ENCODE peak calls at places on chromosomes 7 and 10, in seven cellular contexts. One of them, this sample, is unnamed.

GRCh38 chr7:22653981-22654380 is 73.0 kb upstream of the IL6 start:
- DNase-seq in H54: no peak
- DNase-seq in HT1080: no peak
- DNase-seq in GM03348: no peak
- DNase-seq in cardiac muscle cell: peak
- DNase-seq in stimulated activated CD4-positive, alpha-beta T cell treated with anti-CD3 and anti-CD28 coated beads, Interleukin-15, amount 100 ng/mL, for 24 hours: no peak
- DNase-seq in germinal center: no peak
- DNase-seq in this sample: no peak

GRCh38 chr7:43303740-43304241 is 191.3 kb downstream of the HECW1 start:
- DNase-seq in HT1080: peak
- DNase-seq in H54: no peak
- DNase-seq in germinal center: no peak
- DNase-seq in GM03348: no peak
- DNase-seq in cardiac muscle cell: peak
- DNase-seq in stimulated activated CD4-positive, alpha-beta T cell treated with anti-CD3 and anti-CD28 coated beads, Interleukin-15, amount 100 ng/mL, for 24 hours: peak
- DNase-seq in this sample: peak

GRCh38 chr7:157493776-157494175 is 157.0 kb downstream of the DNAJB6 start:
- DNase-seq in H54: no peak
- DNase-seq in GM03348: no peak
- DNase-seq in stimulated activated CD4-positive, alpha-beta T cell treated with anti-CD3 and anti-CD28 coated beads, Interleukin-15, amount 100 ng/mL, for 24 hours: no peak
- DNase-seq in HT1080: no peak
- DNase-seq in cardiac muscle cell: no peak
- DNase-seq in germinal center: no peak
- DNase-seq in this sample: no peak

GRCh38 chr7:2661096-2661449 is 26.9 kb upstream of the AMZ1 start:
- DNase-seq in germinal center: no peak
- DNase-seq in stimulated activated CD4-positive, alpha-beta T cell treated with anti-CD3 and anti-CD28 coated beads, Interleukin-15, amount 100 ng/mL, for 24 hours: no peak
- DNase-seq in cardiac muscle cell: no peak
- DNase-seq in H54: no peak
- DNase-seq in GM03348: no peak
- DNase-seq in HT1080: no peak
- DNase-seq in this sample: no peak

GRCh38 chr7:139777948-139778841 is at the start of gene HIPK2:
- DNase-seq in HT1080: peak
- DNase-seq in GM03348: peak
- DNase-seq in germinal center: peak
- DNase-seq in stimulated activated CD4-positive, alpha-beta T cell treated with anti-CD3 and anti-CD28 coated beads, Interleukin-15, amount 100 ng/mL, for 24 hours: peak
- DNase-seq in H54: peak
- DNase-seq in cardiac muscle cell: peak
- DNase-seq in this sample: peak

GRCh38 chr7:32150039-32150438 is 79.8 kb upstream of the PDE1C start:
- DNase-seq in germinal center: no peak
- DNase-seq in GM03348: no peak
- DNase-seq in H54: no peak
- DNase-seq in cardiac muscle cell: no peak
- DNase-seq in stimulated activated CD4-positive, alpha-beta T cell treated with anti-CD3 and anti-CD28 coated beads, Interleukin-15, amount 100 ng/mL, for 24 hours: no peak
- DNase-seq in HT1080: no peak
- DNase-seq in this sample: no peak

GRCh38 chr7:100830396-100830795 is 3.1 kb upstream of the EPHB4 start:
- DNase-seq in HT1080: no peak
- DNase-seq in H54: no peak
- DNase-seq in germinal center: no peak
- DNase-seq in GM03348: no peak
- DNase-seq in cardiac muscle cell: no peak
- DNase-seq in stimulated activated CD4-positive, alpha-beta T cell treated with anti-CD3 and anti-CD28 coated beads, Interleukin-15, amount 100 ng/mL, for 24 hours: no peak
- DNase-seq in this sample: no peak

GRCh38 chr7:26865094-26865388 is 651 bp upstream of the SKAP2 start:
- DNase-seq in HT1080: no peak
- DNase-seq in stimulated activated CD4-positive, alpha-beta T cell treated with anti-CD3 and anti-CD28 coated beads, Interleukin-15, amount 100 ng/mL, for 24 hours: no peak
- DNase-seq in cardiac muscle cell: no peak
- DNase-seq in germinal center: peak
- DNase-seq in H54: peak
- DNase-seq in GM03348: peak
- DNase-seq in this sample: no peak

GRCh38 chr7:131943211-131943610 is 386.8 kb upstream of the PODXL start:
- DNase-seq in cardiac muscle cell: no peak
- DNase-seq in germinal center: no peak
- DNase-seq in stimulated activated CD4-positive, alpha-beta T cell treated with anti-CD3 and anti-CD28 coated beads, Interleukin-15, amount 100 ng/mL, for 24 hours: no peak
- DNase-seq in GM03348: no peak
- DNase-seq in H54: no peak
- DNase-seq in HT1080: no peak
- DNase-seq in this sample: no peak

GRCh38 chr7:35257251-35258124 is 3.6 kb upstream of the TBX20 start:
- DNase-seq in germinal center: no peak
- DNase-seq in GM03348: no peak
- DNase-seq in stimulated activated CD4-positive, alpha-beta T cell treated with anti-CD3 and anti-CD28 coated beads, Interleukin-15, amount 100 ng/mL, for 24 hours: no peak
- DNase-seq in cardiac muscle cell: peak
- DNase-seq in H54: no peak
- DNase-seq in HT1080: no peak
- DNase-seq in this sample: no peak

GRCh38 chr7:50781371-50781770 is 1.3 kb downstream of the GRB10 start:
- DNase-seq in GM03348: no peak
- DNase-seq in cardiac muscle cell: no peak
- DNase-seq in stimulated activated CD4-positive, alpha-beta T cell treated with anti-CD3 and anti-CD28 coated beads, Interleukin-15, amount 100 ng/mL, for 24 hours: peak
- DNase-seq in germinal center: no peak
- DNase-seq in H54: no peak
- DNase-seq in HT1080: no peak
- DNase-seq in this sample: peak

GRCh38 chr7:130143986-130144618 is 61.1 kb downstream of the TMEM209 start:
- DNase-seq in HT1080: no peak
- DNase-seq in H54: no peak
- DNase-seq in stimulated activated CD4-positive, alpha-beta T cell treated with anti-CD3 and anti-CD28 coated beads, Interleukin-15, amount 100 ng/mL, for 24 hours: no peak
- DNase-seq in cardiac muscle cell: no peak
- DNase-seq in germinal center: no peak
- DNase-seq in GM03348: no peak
- DNase-seq in this sample: no peak

GRCh38 chr7:155644178-155644970 is at the start of gene RBM33:
- DNase-seq in H54: peak
- DNase-seq in cardiac muscle cell: peak
- DNase-seq in germinal center: peak
- DNase-seq in GM03348: peak
- DNase-seq in stimulated activated CD4-positive, alpha-beta T cell treated with anti-CD3 and anti-CD28 coated beads, Interleukin-15, amount 100 ng/mL, for 24 hours: peak
- DNase-seq in HT1080: peak
- DNase-seq in this sample: peak

GRCh38 chr10:108784534-108784933 is 1138.8 kb downstream of the XPNPEP1 start:
- DNase-seq in stimulated activated CD4-positive, alpha-beta T cell treated with anti-CD3 and anti-CD28 coated beads, Interleukin-15, amount 100 ng/mL, for 24 hours: no peak
- DNase-seq in cardiac muscle cell: no peak
- DNase-seq in H54: no peak
- DNase-seq in germinal center: no peak
- DNase-seq in HT1080: no peak
- DNase-seq in GM03348: no peak
- DNase-seq in this sample: no peak

GRCh38 chr7:3733541-3734140 is 432.6 kb downstream of the SDK1 start:
- DNase-seq in HT1080: no peak
- DNase-seq in H54: no peak
- DNase-seq in germinal center: no peak
- DNase-seq in cardiac muscle cell: no peak
- DNase-seq in stimulated activated CD4-positive, alpha-beta T cell treated with anti-CD3 and anti-CD28 coated beads, Interleukin-15, amount 100 ng/mL, for 24 hours: no peak
- DNase-seq in GM03348: no peak
- DNase-seq in this sample: no peak

GRCh38 chr10:48605786-48606529 is 1.1 kb upstream of the ARHGAP22 start:
- DNase-seq in HT1080: peak
- DNase-seq in cardiac muscle cell: no peak
- DNase-seq in stimulated activated CD4-positive, alpha-beta T cell treated with anti-CD3 and anti-CD28 coated beads, Interleukin-15, amount 100 ng/mL, for 24 hours: no peak
- DNase-seq in H54: peak
- DNase-seq in GM03348: no peak
- DNase-seq in germinal center: no peak
- DNase-seq in this sample: no peak

GRCh38 chr7:1460757-1461639 is 1.7 kb upstream of the MICALL2 start:
- DNase-seq in cardiac muscle cell: peak
- DNase-seq in H54: peak
- DNase-seq in stimulated activated CD4-positive, alpha-beta T cell treated with anti-CD3 and anti-CD28 coated beads, Interleukin-15, amount 100 ng/mL, for 24 hours: no peak
- DNase-seq in GM03348: peak
- DNase-seq in germinal center: no peak
- DNase-seq in HT1080: peak
- DNase-seq in this sample: no peak

GRCh38 chr10:132511692-132512442 is 25.7 kb upstream of the INPP5A start:
- DNase-seq in stimulated activated CD4-positive, alpha-beta T cell treated with anti-CD3 and anti-CD28 coated beads, Interleukin-15, amount 100 ng/mL, for 24 hours: no peak
- DNase-seq in germinal center: no peak
- DNase-seq in GM03348: no peak
- DNase-seq in cardiac muscle cell: peak
- DNase-seq in H54: no peak
- DNase-seq in HT1080: no peak
- DNase-seq in this sample: no peak

This sample was measured in stimulated activated naive CD8-positive, alpha-beta T cell treated with anti-CD3 and anti-CD28 coated beads, Interleukin-15, Interleukin-2, amounts not matched to agents 100 U/mL and 50 U/mL, for 24 hours.